ENCODE peak calls at places on chromosomes 12 and 14, in six cellular contexts. One of them, this sample, is unnamed.

GRCh38 chr14:22047105-22047504 is 373.5 kb upstream of the OR4E1 start:
- DNase-seq in CD8-positive, alpha-beta T cell: no peak
- DNase-seq in fibroblast of lung: no peak
- DNase-seq in AG10803: no peak
- DNase-seq in uterus: no peak
- DNase-seq in ovary: no peak
- DNase-seq in this sample: no peak

GRCh38 chr12:120928864-120929652 is 24.9 kb upstream of the SPPL3 start:
- DNase-seq in CD8-positive, alpha-beta T cell: no peak
- DNase-seq in fibroblast of lung: no peak
- DNase-seq in uterus: no peak
- DNase-seq in AG10803: no peak
- DNase-seq in ovary: no peak
- DNase-seq in this sample: no peak

GRCh38 chr12:2384029-2384386 is 331.2 kb downstream of the CACNA1C start:
- DNase-seq in ovary: no peak
- DNase-seq in fibroblast of lung: peak
- DNase-seq in uterus: peak
- DNase-seq in CD8-positive, alpha-beta T cell: no peak
- DNase-seq in AG10803: peak
- DNase-seq in this sample: no peak

GRCh38 chr12:62654558-62655241 is 188.1 kb downstream of the MON2 start:
- DNase-seq in fibroblast of lung: no peak
- DNase-seq in AG10803: no peak
- DNase-seq in CD8-positive, alpha-beta T cell: no peak
- DNase-seq in ovary: no peak
- DNase-seq in uterus: no peak
- DNase-seq in this sample: no peak

GRCh38 chr12:123489580-123489979 is 31.6 kb downstream of the SNRNP35 start:
- DNase-seq in AG10803: no peak
- DNase-seq in CD8-positive, alpha-beta T cell: no peak
- DNase-seq in ovary: no peak
- DNase-seq in uterus: no peak
- DNase-seq in fibroblast of lung: no peak
- DNase-seq in this sample: no peak

GRCh38 chr14:64800000-64800399 is 79.7 kb downstream of the SPTB start:
- DNase-seq in AG10803: peak
- DNase-seq in CD8-positive, alpha-beta T cell: no peak
- DNase-seq in uterus: no peak
- DNase-seq in fibroblast of lung: peak
- DNase-seq in ovary: no peak
- DNase-seq in this sample: no peak

GRCh38 chr12:39341179-39341578 is 101.7 kb downstream of the KIF21A start:
- DNase-seq in fibroblast of lung: peak
- DNase-seq in uterus: no peak
- DNase-seq in AG10803: peak
- DNase-seq in CD8-positive, alpha-beta T cell: no peak
- DNase-seq in ovary: no peak
- DNase-seq in this sample: no peak

GRCh38 chr14:63542231-63542999 is 762 bp downstream of the PPP2R5E start:
- DNase-seq in uterus: peak
- DNase-seq in AG10803: peak
- DNase-seq in fibroblast of lung: peak
- DNase-seq in ovary: no peak
- DNase-seq in CD8-positive, alpha-beta T cell: no peak
- DNase-seq in this sample: no peak

GRCh38 chr12:122226366-122227222 is 742 bp upstream of the DIABLO start:
- DNase-seq in fibroblast of lung: no peak
- DNase-seq in CD8-positive, alpha-beta T cell: no peak
- DNase-seq in AG10803: no peak
- DNase-seq in ovary: peak
- DNase-seq in uterus: no peak
- DNase-seq in this sample: no peak

GRCh38 chr12:106070611-106071010 is 68.1 kb downstream of the NUAK1 start:
- DNase-seq in fibroblast of lung: no peak
- DNase-seq in CD8-positive, alpha-beta T cell: no peak
- DNase-seq in ovary: no peak
- DNase-seq in uterus: no peak
- DNase-seq in AG10803: no peak
- DNase-seq in this sample: no peak

GRCh38 chr12:86914716-86915115 is 658.5 kb upstream of the MGAT4C start:
- DNase-seq in AG10803: peak
- DNase-seq in CD8-positive, alpha-beta T cell: no peak
- DNase-seq in uterus: no peak
- DNase-seq in fibroblast of lung: peak
- DNase-seq in ovary: no peak
- DNase-seq in this sample: peak

GRCh38 chr12:74541074-74541473 is 3.4 kb downstream of the ATXN7L3B start:
- DNase-seq in AG10803: no peak
- DNase-seq in CD8-positive, alpha-beta T cell: no peak
- DNase-seq in uterus: no peak
- DNase-seq in fibroblast of lung: no peak
- DNase-seq in ovary: no peak
- DNase-seq in this sample: no peak

GRCh38 chr12:32671930-32672785 is 6.9 kb upstream of the DNM1L start:
- DNase-seq in uterus: peak
- DNase-seq in ovary: no peak
- DNase-seq in fibroblast of lung: peak
- DNase-seq in AG10803: peak
- DNase-seq in CD8-positive, alpha-beta T cell: no peak
- DNase-seq in this sample: no peak

GRCh38 chr12:88471641-88472040 is 108.6 kb downstream of the KITLG start:
- DNase-seq in CD8-positive, alpha-beta T cell: no peak
- DNase-seq in uterus: no peak
- DNase-seq in ovary: no peak
- DNase-seq in AG10803: peak
- DNase-seq in fibroblast of lung: peak
- DNase-seq in this sample: peak

GRCh38 chr12:132545955-132546354 is 56.0 kb downstream of the FBRSL1 start:
- DNase-seq in CD8-positive, alpha-beta T cell: no peak
- DNase-seq in AG10803: no peak
- DNase-seq in ovary: no peak
- DNase-seq in fibroblast of lung: no peak
- DNase-seq in uterus: no peak
- DNase-seq in this sample: no peak

GRCh38 chr12:41368006-41368405 is 179.9 kb downstream of the PDZRN4 start:
- DNase-seq in CD8-positive, alpha-beta T cell: no peak
- DNase-seq in ovary: no peak
- DNase-seq in fibroblast of lung: no peak
- DNase-seq in uterus: no peak
- DNase-seq in AG10803: peak
- DNase-seq in this sample: no peak

GRCh38 chr14:61524211-61524806 is 171.0 kb upstream of the HIF1A start:
- DNase-seq in CD8-positive, alpha-beta T cell: no peak
- DNase-seq in uterus: no peak
- DNase-seq in ovary: no peak
- DNase-seq in fibroblast of lung: peak
- DNase-seq in AG10803: peak
- DNase-seq in this sample: peak

GRCh38 chr14:72962829-72963312 is 36.6 kb downstream of the DCAF4 start:
- DNase-seq in uterus: no peak
- DNase-seq in fibroblast of lung: peak
- DNase-seq in CD8-positive, alpha-beta T cell: no peak
- DNase-seq in AG10803: peak
- DNase-seq in ovary: no peak
- DNase-seq in this sample: peak

GRCh38 chr12:96078281-96078761 is 42.9 kb upstream of the LTA4H start:
- DNase-seq in fibroblast of lung: peak
- DNase-seq in CD8-positive, alpha-beta T cell: no peak
- DNase-seq in AG10803: no peak
- DNase-seq in ovary: peak
- DNase-seq in uterus: peak
- DNase-seq in this sample: no peak

DNA sequence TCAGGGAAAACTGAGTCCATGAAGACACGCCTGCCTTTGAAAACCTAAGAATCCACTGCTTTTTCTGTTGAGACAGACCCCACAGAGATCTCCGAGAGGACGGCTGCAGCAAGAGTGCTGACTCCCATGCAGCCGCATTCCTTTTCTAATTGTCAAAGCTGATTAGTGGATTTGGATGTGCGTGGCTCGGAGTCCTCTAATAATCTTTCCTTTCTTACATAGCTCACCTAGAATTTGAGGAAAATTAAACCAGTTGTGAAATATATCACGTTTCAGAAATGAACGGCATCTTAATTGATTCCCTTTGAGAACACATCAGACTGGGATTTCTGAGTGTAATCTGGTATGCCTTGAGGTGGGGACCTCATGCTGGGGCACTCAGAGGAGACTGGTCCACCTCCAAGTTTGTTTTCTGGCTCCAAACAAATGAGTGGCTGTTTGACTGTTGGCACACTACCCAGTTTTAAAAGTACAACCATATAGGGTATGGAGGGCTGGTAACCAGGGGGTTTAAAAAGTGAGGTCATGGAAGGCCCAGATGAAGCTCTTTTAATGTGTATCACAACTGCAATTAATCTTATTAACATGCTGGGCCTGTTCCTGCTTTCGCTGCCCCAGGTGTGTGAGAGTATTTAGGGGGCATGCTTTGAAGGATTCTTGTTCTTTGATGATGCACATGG is 63.3 kb downstream of the RASSF3 start:
- DNase-seq in CD8-positive, alpha-beta T cell: no peak
- DNase-seq in uterus: peak
- DNase-seq in fibroblast of lung: peak
- DNase-seq in ovary: no peak
- DNase-seq in AG10803: no peak
- DNase-seq in this sample: peak
- H3K4me3 ChIP-seq in CD8-positive, alpha-beta T cell: peak
- H3K4me3 ChIP-seq in uterus: no peak
- H3K4me3 ChIP-seq in fibroblast of lung: no peak
- H3K4me3 ChIP-seq in ovary: no peak
- H3K4me3 ChIP-seq in AG10803: no peak
- H3K4me3 ChIP-seq in this sample: no peak

GRCh38 chr12:22018860-22019259 is 27.2 kb upstream of the CMAS start:
- DNase-seq in uterus: no peak
- DNase-seq in CD8-positive, alpha-beta T cell: no peak
- DNase-seq in ovary: no peak
- DNase-seq in fibroblast of lung: no peak
- DNase-seq in AG10803: peak
- DNase-seq in this sample: no peak
- TF ChIP-seq CTCF in uterus: peak
- TF ChIP-seq CTCF in CD8-positive, alpha-beta T cell: peak
- TF ChIP-seq CTCF in ovary: no peak
- TF ChIP-seq CTCF in fibroblast of lung: no peak
- TF ChIP-seq CTCF in AG10803: peak
- TF ChIP-seq CTCF in this sample: peak

DNA sequence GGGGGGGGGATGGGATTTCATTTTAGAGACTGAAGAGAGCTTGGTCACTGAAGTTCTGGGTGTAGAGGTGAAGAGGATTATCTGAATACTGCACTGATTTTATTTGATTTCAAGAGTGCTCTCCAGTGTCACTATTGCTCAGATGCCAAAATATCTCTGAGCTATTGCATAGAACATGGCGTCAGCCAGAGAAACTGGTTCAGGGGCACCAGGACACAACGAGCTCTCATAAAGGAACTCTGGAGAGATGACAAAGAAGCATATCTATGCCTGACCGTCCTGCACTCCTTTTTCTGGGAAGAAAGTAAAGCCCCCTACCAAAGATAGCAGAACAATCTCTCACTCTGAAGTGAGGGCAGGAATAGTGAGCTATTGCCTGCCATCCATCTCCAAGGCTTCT is 2.0 kb downstream of the SLC7A8 start:
- DNase-seq in AG10803: no peak
- DNase-seq in fibroblast of lung: no peak
- DNase-seq in CD8-positive, alpha-beta T cell: no peak
- DNase-seq in ovary: no peak
- DNase-seq in uterus: no peak
- DNase-seq in this sample: no peak
- H3K4me3 ChIP-seq in AG10803: no peak
- H3K4me3 ChIP-seq in fibroblast of lung: no peak
- H3K4me3 ChIP-seq in CD8-positive, alpha-beta T cell: peak
- H3K4me3 ChIP-seq in ovary: peak
- H3K4me3 ChIP-seq in uterus: peak
- H3K4me3 ChIP-seq in this sample: peak

GRCh38 chr12:124780336-124780735 is 83.3 kb downstream of the SCARB1 start:
- DNase-seq in AG10803: no peak
- DNase-seq in uterus: no peak
- DNase-seq in ovary: no peak
- DNase-seq in CD8-positive, alpha-beta T cell: no peak
- DNase-seq in fibroblast of lung: no peak
- DNase-seq in this sample: no peak
- TF ChIP-seq CTCF in AG10803: no peak
- TF ChIP-seq CTCF in uterus: no peak
- TF ChIP-seq CTCF in ovary: no peak
- TF ChIP-seq CTCF in CD8-positive, alpha-beta T cell: no peak
- TF ChIP-seq CTCF in fibroblast of lung: no peak
- TF ChIP-seq CTCF in this sample: peak

GRCh38 chr12:113161415-113162016 is 12.0 kb downstream of the CFAP73 start:
- DNase-seq in fibroblast of lung: peak
- DNase-seq in uterus: no peak
- DNase-seq in ovary: no peak
- DNase-seq in AG10803: no peak
- DNase-seq in CD8-positive, alpha-beta T cell: no peak
- DNase-seq in this sample: no peak

GRCh38 chr12:113162102-113163029 is 12.8 kb downstream of the CFAP73 start:
- DNase-seq in fibroblast of lung: peak
- DNase-seq in uterus: no peak
- DNase-seq in ovary: no peak
- DNase-seq in AG10803: peak
- DNase-seq in CD8-positive, alpha-beta T cell: no peak
- DNase-seq in this sample: no peak

GRCh38 chr12:113165521-113166450 is 16.3 kb downstream of the CFAP73 start:
- DNase-seq in ovary: no peak
- DNase-seq in CD8-positive, alpha-beta T cell: no peak
- DNase-seq in uterus: no peak
- DNase-seq in fibroblast of lung: no peak
- DNase-seq in AG10803: no peak
- DNase-seq in this sample: no peak

GRCh38 chr12:113164014-113164413 is 14.5 kb downstream of the CFAP73 start:
- DNase-seq in fibroblast of lung: no peak
- DNase-seq in CD8-positive, alpha-beta T cell: no peak
- DNase-seq in uterus: no peak
- DNase-seq in ovary: no peak
- DNase-seq in AG10803: no peak
- DNase-seq in this sample: no peak

DNA sequence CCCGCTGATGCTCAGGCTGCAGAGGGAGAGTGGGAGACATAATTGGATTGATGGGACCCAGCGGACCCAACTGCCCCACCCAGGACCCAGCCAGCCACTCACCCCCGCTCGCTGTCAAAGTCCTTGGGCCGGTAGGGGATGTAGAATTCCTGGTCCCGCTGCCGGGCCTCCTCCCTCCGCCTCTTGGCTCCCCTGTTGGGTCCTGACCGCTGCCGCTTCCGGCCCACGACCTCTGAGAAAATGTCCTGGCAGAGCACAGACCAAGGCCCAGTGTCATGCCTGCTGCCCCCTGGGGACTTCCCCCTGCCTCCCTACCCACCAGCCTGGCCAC is 13.5 kb downstream of the CFAP73 start:
- DNase-seq in ovary: no peak
- DNase-seq in uterus: no peak
- DNase-seq in fibroblast of lung: no peak
- DNase-seq in CD8-positive, alpha-beta T cell: no peak
- DNase-seq in AG10803: no peak
- DNase-seq in this sample: no peak
- H3K4me3 ChIP-seq in ovary: no peak
- H3K4me3 ChIP-seq in uterus: no peak
- H3K4me3 ChIP-seq in fibroblast of lung: no peak
- H3K4me3 ChIP-seq in CD8-positive, alpha-beta T cell: no peak
- H3K4me3 ChIP-seq in AG10803: no peak
- H3K4me3 ChIP-seq in this sample: no peak